ENCODE peak calls at places on chromosomes 6 and 20, in five cellular contexts. D is activated CD8-positive, alpha-beta T cell treated with anti-CD3 and anti-CD28 coated beads, Interleukin-2, amount 10 ng/mL, durations not matched to agents 7 days and 5 days; P is pancreas; C is cerebellar cortex; Z is brain microvascular endothelial cell. A is an unnamed sample.

GRCh38 chr6:164845773-164846172 is 463.6 kb downstream of the C6orf118 start:
- DNase-seq in D (no peak), P (no peak), C (no peak), Z (no peak), A (no peak)

GRCh38 chr6:31580446-31580755 is 1.8 kb downstream of the LTB start:
- DNase-seq in D (no peak), P (no peak), C (no peak), Z (no peak), A (no peak)

GRCh38 chr20:25247100-25247665 is 702 bp upstream of the PYGB start:
- DNase-seq in D (peak; percentile 41), P (peak; percentile 68), C (peak; percentile 78), Z (peak; percentile 59), A (peak; percentile 80)

GRCh38 chr6:169234634-169235033 is 19.0 kb downstream of the THBS2 start:
- DNase-seq in D (no peak), P (no peak), C (no peak), Z (no peak), A (no peak)

GRCh38 chr6:91088976-91089375 is 502.1 kb upstream of the MAP3K7 start:
- DNase-seq in D (no peak), P (no peak), C (no peak), Z (no peak), A (no peak)

GRCh38 chr20:23753589-23753988 is 2.9 kb upstream of the CST1 start:
- DNase-seq in D (no peak), P (no peak), C (no peak), Z (no peak), A (no peak)

GRCh38 chr6:158666637-158667359 is 16.9 kb downstream of the SYTL3 start:
- DNase-seq in D (no peak), P (no peak), C (no peak), Z (no peak), A (peak; percentile 47)

GRCh38 chr6:1103945-1104623 is 207.8 kb upstream of the FOXQ1 start:
- DNase-seq in D (no peak), P (no peak), C (no peak), Z (no peak), A (no peak)

GRCh38 chr20:58583141-58583540 is 67.9 kb upstream of the APCDD1L start:
- DNase-seq in D (no peak), P (no peak), C (no peak), Z (no peak), A (no peak)

GRCh38 chr6:136403166-136403980 is 113.7 kb upstream of the BCLAF1 start:
- DNase-seq in D (no peak), P (no peak), C (no peak), Z (peak; percentile 86), A (peak; percentile 76)

GRCh38 chr20:33647603-33648395 is 14.3 kb upstream of the C20orf144 start:
- DNase-seq in D (peak; percentile 34), P (no peak), C (no peak), Z (peak; percentile 74), A (no peak)

GRCh38 chr6:11700118-11700718 is 78.4 kb downstream of the ADTRP start:
- DNase-seq in D (peak; percentile 38), P (no peak), C (peak; percentile 24), Z (no peak), A (no peak)

GRCh38 chr6:81557811-81558210 is 194.7 kb downstream of the TENT5A start:
- DNase-seq in D (no peak), P (no peak), C (no peak), Z (no peak), A (no peak)

A was measured in Ammon's horn.